ENCODE peak calls at places on chromosome 19, in six cellular contexts. S is hepatocyte; W is CD8-positive, alpha-beta T cell; V is endodermal cell; X is SJSA1; I is sigmoid colon. Q is an unnamed sample.

GRCh38 chr19:17757125-17757524 is 5.8 kb downstream of the FCHO1 start:
- DNase-seq in S (peak; percentile 51), W (no peak), V (no peak), X (no peak), I (peak; percentile 87), Q (peak; percentile 91)

GRCh38 chr19:48506138-48506733 is 5.4 kb downstream of the LMTK3 start:
- DNase-seq in S (no peak), W (no peak), V (peak; percentile 57), X (no peak), I (no peak), Q (no peak)

GRCh38 chr19:47005873-47006272 is 13.8 kb upstream of the NPAS1 start:
- DNase-seq in S (no peak), W (no peak), V (peak; percentile 69), X (no peak), I (no peak), Q (no peak)

GRCh38 chr19:17209126-17210036 is 5.8 kb upstream of the USE1 start:
- DNase-seq in S (peak; percentile 16), W (no peak), V (peak; percentile 100), X (peak; percentile 80), I (no peak), Q (peak; percentile 30)

GRCh38 chr19:289651-290538 is 1.3 kb downstream of the PLPP2 start:
- DNase-seq in S (peak; percentile 71), W (peak; percentile 13), V (peak; percentile 94), X (no peak), I (no peak), Q (peak; percentile 87)

GRCh38 chr19:56119585-56119978 is 1.5 kb downstream of the ZNF787 start:
- DNase-seq in S (peak; percentile 73), W (no peak), V (no peak), X (no peak), I (no peak), Q (peak; percentile 61)

GRCh38 chr19:28532765-28533341 is 680.1 kb downstream of the UQCRFS1 start:
- DNase-seq in S (no peak), W (no peak), V (no peak), X (no peak), I (no peak), Q (no peak)

GRCh38 chr19:47618771-47619170 is 9.8 kb downstream of the BICRA start:
- DNase-seq in S (no peak), W (no peak), V (no peak), X (no peak), I (peak; percentile 89), Q (no peak)

GRCh38 chr19:1850809-1851544 is 2.7 kb upstream of the REXO1 start:
- DNase-seq in S (no peak), W (no peak), V (peak; percentile 66), X (no peak), I (no peak), Q (no peak)

GRCh38 chr19:46629546-46630025 is 4.7 kb upstream of the PTGIR start:
- DNase-seq in S (peak; percentile 41), W (no peak), V (no peak), X (no peak), I (no peak), Q (peak; percentile 79)

GRCh38 chr19:16013851-16014840 is 62.1 kb upstream of the TPM4 start:
- DNase-seq in S (no peak), W (no peak), V (no peak), X (no peak), I (no peak), Q (no peak)

GRCh38 chr19:55598034-55598433 is 1.3 kb downstream of the FIZ1 start:
- DNase-seq in S (no peak), W (no peak), V (no peak), X (no peak), I (no peak), Q (no peak)

GRCh38 chr19:8367327-8368001 is 3.5 kb downstream of the ANGPTL4 start:
- DNase-seq in S (peak; percentile 92), W (no peak), V (peak; percentile 84), X (peak; percentile 99), I (peak; percentile 97), Q (peak; percentile 96)

GRCh38 chr19:5624741-5625140 is 1.9 kb downstream of the SAFB start:
- DNase-seq in S (peak; percentile 17), W (no peak), V (no peak), X (no peak), I (no peak), Q (no peak)

GRCh38 chr19:14718522-14719113 is 28.8 kb downstream of the ZNF333 start:
- DNase-seq in S (no peak), W (no peak), V (peak; percentile 23), X (no peak), I (no peak), Q (no peak)

GRCh38 chr19:6930190-6930589 is 42.8 kb downstream of the ADGRE1 start:
- DNase-seq in S (no peak), W (no peak), V (no peak), X (no peak), I (no peak), Q (no peak)

GRCh38 chr19:54418930-54419800 is 3.9 kb downstream of the TTYH1 start:
- DNase-seq in S (no peak), W (no peak), V (no peak), X (no peak), I (no peak), Q (no peak)

GRCh38 chr19:51959791-51960190 is 26.8 kb downstream of the ZNF350 start:
- DNase-seq in S (no peak), W (no peak), V (no peak), X (no peak), I (no peak), Q (no peak)

GRCh38 chr19:51610576-51610975 is 19.6 kb downstream of the SIGLEC5 start:
- DNase-seq in S (no peak), W (no peak), V (no peak), X (no peak), I (no peak), Q (no peak)

GRCh38 chr19:6216996-6217751 is 62.6 kb downstream of the MLLT1 start:
- DNase-seq in S (peak; percentile 93), W (no peak), V (no peak), X (no peak), I (peak; percentile 66), Q (no peak)

GRCh38 chr19:54188224-54188871 is 1.0 kb downstream of the MBOAT7 start:
- DNase-seq in S (peak; percentile 79), W (peak; percentile 40), V (peak; percentile 62), X (peak; percentile 71), I (no peak), Q (no peak)

GRCh38 chr19:827314-827709 is 325 bp upstream of the AZU1 start:
- DNase-seq in S (no peak), W (no peak), V (no peak), X (no peak), I (no peak), Q (no peak)

GRCh38 chr19:38606131-38606530 is 11.6 kb downstream of the MAP4K1 start:
- DNase-seq in S (no peak), W (no peak), V (no peak), X (no peak), I (no peak), Q (no peak)
- H3K27me3 ChIP-seq in S (no peaks in the 10 kb centered on the region), W (no peaks in the 10 kb centered on the region), V (no peaks in the 10 kb centered on the region), X (no peaks in the 10 kb centered on the region), I (no peaks in the 10 kb centered on the region), Q (no peaks in the 10 kb centered on the region)

DNA sequence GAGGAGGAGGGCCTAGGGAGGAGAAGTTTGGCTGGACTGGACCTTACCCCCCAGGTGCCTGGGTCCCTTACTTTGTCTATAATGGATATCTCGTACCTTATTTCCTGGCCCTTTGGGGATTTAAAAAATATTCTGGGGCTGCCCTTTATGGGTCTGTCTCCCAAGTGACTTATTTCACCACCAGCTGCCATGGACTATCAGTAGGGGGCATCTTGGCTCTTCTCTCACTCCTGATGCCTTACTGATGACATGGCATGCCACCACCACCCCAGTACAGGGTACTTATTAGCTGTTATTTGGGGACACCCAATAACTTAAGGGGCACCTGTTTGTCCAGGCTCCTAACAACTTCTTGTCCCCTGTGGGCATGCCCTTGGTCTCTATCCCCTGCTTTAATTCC is 38.0 kb downstream of the NFIX start:
- DNase-seq in S (no peak), W (no peak), V (no peak), X (no peak), I (no peak), Q (no peak)
- H3K27me3 ChIP-seq in S (peaks cover 35% of the 10 kb centered on the region), W (no peaks in the 10 kb centered on the region), V (peaks cover 90% of the 10 kb centered on the region), X (no peaks in the 10 kb centered on the region), I (no peaks in the 10 kb centered on the region), Q (no peaks in the 10 kb centered on the region)

GRCh38 chr19:4619668-4620294 is 19.5 kb upstream of the TNFAIP8L1 start:
- DNase-seq in S (no peak), W (no peak), V (no peak), X (no peak), I (no peak), Q (no peak)
- H3K27me3 ChIP-seq in S (no peaks in the 10 kb centered on the region), W (no peaks in the 10 kb centered on the region), V (peaks cover 10% of the 10 kb centered on the region), X (peaks cover 19% of the 10 kb centered on the region), I (peaks cover 25% of the 10 kb centered on the region), Q (peaks cover 56% of the 10 kb centered on the region)

GRCh38 chr19:35505956-35506355 is 7.5 kb downstream of the DMKN start:
- DNase-seq in S (no peak), W (no peak), V (no peak), X (no peak), I (no peak), Q (no peak)
- H3K27me3 ChIP-seq in S (no peaks in the 10 kb centered on the region), W (peaks cover 7% of the 10 kb centered on the region), V (no peaks in the 10 kb centered on the region), X (peaks cover 83% of the 10 kb centered on the region), I (peaks cover 28% of the 10 kb centered on the region), Q (peaks cover 5% of the 10 kb centered on the region)

GRCh38 chr19:41695745-41696144 is 7.7 kb upstream of the CEACAM7 start:
- DNase-seq in S (no peak), W (no peak), V (peak; percentile 36), X (peak; percentile 16), I (peak; percentile 43), Q (no peak)
- H3K27me3 ChIP-seq in S (no peaks in the 10 kb centered on the region), W (peaks cover 7% of the 10 kb centered on the region), V (no peaks in the 10 kb centered on the region), X (no peaks in the 10 kb centered on the region), I (no peaks in the 10 kb centered on the region), Q (no peaks in the 10 kb centered on the region)

Q was measured in stomach.